ENCODE peak calls at places on chromosome 21, in seven cellular contexts. K, I, F, T, E, Z and R are unnamed samples.

GRCh38 chr21:39663742-39664492 is 51.2 kb downstream of the B3GALT5 start:
- DNase-seq in K (no peak), I (no peak), F (no peak), T (no peak), E (no peak), Z (no peak), R (no peak)

GRCh38 chr21:31710586-31710985 is 21.3 kb downstream of the SCAF4 start:
- DNase-seq in K (peak; percentile 45), I (no peak), F (no peak), T (no peak), E (no peak), Z (no peak), R (no peak)

GRCh38 chr21:33268736-33269441 is 2.7 kb downstream of the IL10RB start:
- DNase-seq in K (no peak), I (no peak), F (peak; percentile 56), T (no peak), E (no peak), Z (peak; percentile 74), R (peak; percentile 61)

GRCh38 chr21:26715878-26716506 is 129.2 kb downstream of the ADAMTS1 start:
- DNase-seq in K (peak; percentile 55), I (peak; percentile 41), F (peak; percentile 37), T (no peak), E (peak; percentile 49), Z (no peak), R (no peak)

GRCh38 chr21:40049031-40049958 is 182.1 kb downstream of the PCP4 start:
- DNase-seq in K (no peak), I (no peak), F (no peak), T (peak; percentile 60), E (no peak), Z (no peak), R (no peak)

GRCh38 chr21:29298348-29299045 is at the start of gene BACH1:
- DNase-seq in K (peak; percentile 89), I (peak; percentile 91), F (peak; percentile 83), T (peak; percentile 95), E (peak; percentile 84), Z (peak; percentile 87), R (peak; percentile 96)

GRCh38 chr21:36075171-36075570 is 5.3 kb downstream of the CBR1 start:
- DNase-seq in K (no peak), I (no peak), F (no peak), T (no peak), E (no peak), Z (no peak), R (no peak)

GRCh38 chr21:41684381-41685245 is 82.2 kb downstream of the RIPK4 start:
- DNase-seq in K (no peak), I (no peak), F (no peak), T (peak; percentile 29), E (no peak), Z (no peak), R (no peak)

GRCh38 chr21:39373634-39374033 is 24.7 kb upstream of the HMGN1 start:
- DNase-seq in K (peak; percentile 36), I (no peak), F (no peak), T (no peak), E (no peak), Z (no peak), R (no peak)

GRCh38 chr21:31235671-31236450 is 108.2 kb downstream of the TIAM1 start:
- DNase-seq in K (no peak), I (no peak), F (no peak), T (no peak), E (no peak), Z (no peak), R (no peak)

GRCh38 chr21:41706678-41707077 is 60.2 kb downstream of the RIPK4 start:
- DNase-seq in K (peak; percentile 5), I (no peak), F (no peak), T (no peak), E (no peak), Z (no peak), R (no peak)

GRCh38 chr21:26115899-26116298 is 54.7 kb downstream of the APP start:
- DNase-seq in K (peak; percentile 79), I (no peak), F (no peak), T (no peak), E (no peak), Z (no peak), R (no peak)

GRCh38 chr21:26840912-26841311 is 4.3 kb downstream of the ADAMTS1 start:
- DNase-seq in K (peak; percentile 57), I (peak; percentile 77), F (no peak), T (peak; percentile 87), E (no peak), Z (no peak), R (peak; percentile 76)

GRCh38 chr21:39863111-39863510 is 4.1 kb upstream of the PCP4 start:
- DNase-seq in K (no peak), I (no peak), F (no peak), T (no peak), E (no peak), Z (no peak), R (no peak)

GRCh38 chr21:38937844-38938243 is 132.1 kb downstream of the ETS2 start:
- DNase-seq in K (no peak), I (no peak), F (no peak), T (no peak), E (no peak), Z (no peak), R (no peak)

GRCh38 chr21:29366532-29366931 is 67.8 kb downstream of the BACH1 start:
- DNase-seq in K (no peak), I (no peak), F (no peak), T (no peak), E (no peak), Z (no peak), R (no peak)

GRCh38 chr21:33419538-33420123 is 16.4 kb downstream of the IFNGR2 start:
- DNase-seq in K (peak; percentile 82), I (no peak), F (no peak), T (no peak), E (no peak), Z (no peak), R (peak; percentile 64)

GRCh38 chr21:33924766-33925100 is 9.1 kb upstream of the ATP5PO start:
- DNase-seq in K (no peak), I (no peak), F (no peak), T (no peak), E (no peak), Z (no peak), R (no peak)

GRCh38 chr21:41439245-41439644 is 13.2 kb downstream of the MX1 start:
- DNase-seq in K (no peak), I (no peak), F (no peak), T (no peak), E (no peak), Z (no peak), R (no peak)

GRCh38 chr21:40770435-40771055 is 76.4 kb downstream of the DSCAM start:
- DNase-seq in K (no peak), I (no peak), F (no peak), T (no peak), E (no peak), Z (no peak), R (no peak)

GRCh38 chr21:25039461-25040380 is 567.6 kb downstream of the MRPL39 start:
- DNase-seq in K (no peak), I (no peak), F (no peak), T (no peak), E (peak; percentile 41), Z (no peak), R (no peak)

GRCh38 chr21:28828981-28829380 is 163.7 kb downstream of the LTN1 start:
- DNase-seq in K (no peak), I (no peak), F (no peak), T (no peak), E (no peak), Z (no peak), R (no peak)

GRCh38 chr21:39088831-39089380 is 94.3 kb downstream of the PSMG1 start:
- DNase-seq in K (peak; percentile 58), I (peak; percentile 56), F (no peak), T (peak; percentile 84), E (no peak), Z (no peak), R (no peak)

GRCh38 chr21:16418663-16419062 is 688.9 kb downstream of the USP25 start:
- DNase-seq in K (no peak), I (no peak), F (no peak), T (no peak), E (no peak), Z (no peak), R (no peak)
- H3K4me1 ChIP-seq in K (peaks cover 20% of the 10 kb centered on the region), I (peaks cover 18% of the 10 kb centered on the region), F (no peaks in the 10 kb centered on the region), T (no peaks in the 10 kb centered on the region), E (no peaks in the 10 kb centered on the region), Z (no peaks in the 10 kb centered on the region), R (peaks cover 2% of the 10 kb centered on the region)

GRCh38 chr21:45417951-45418300 is 13.0 kb downstream of the COL18A1 start:
- DNase-seq in K (no peak), I (peak; percentile 10), F (peak; percentile 14), T (peak; percentile 45), E (no peak), Z (no peak), R (peak; percentile 54)
- H3K4me3 ChIP-seq in K (no peak overlapping the region), I (no peak overlapping the region), F (no peak overlapping the region), T (no peak overlapping the region), E (no peak overlapping the region), Z (no peak overlapping the region), R (no peak overlapping the region)

GRCh38 chr21:15004721-15005370 is 60.0 kb downstream of the NRIP1 start:
- DNase-seq in K (no peak), I (no peak), F (no peak), T (no peak), E (no peak), Z (no peak), R (no peak)

GRCh38 chr21:15007716-15008296 is 57.0 kb downstream of the NRIP1 start:
- DNase-seq in K (no peak), I (no peak), F (no peak), T (no peak), E (no peak), Z (no peak), R (no peak)

GRCh38 chr21:15005391-15005790 is 59.4 kb downstream of the NRIP1 start:
- DNase-seq in K (peak; percentile 22), I (no peak), F (no peak), T (no peak), E (no peak), Z (no peak), R (no peak)

GRCh38 chr21:15003463-15004135 is 61.2 kb downstream of the NRIP1 start:
- DNase-seq in K (no peak), I (no peak), F (no peak), T (no peak), E (peak; percentile 46), Z (no peak), R (no peak)

DNA sequence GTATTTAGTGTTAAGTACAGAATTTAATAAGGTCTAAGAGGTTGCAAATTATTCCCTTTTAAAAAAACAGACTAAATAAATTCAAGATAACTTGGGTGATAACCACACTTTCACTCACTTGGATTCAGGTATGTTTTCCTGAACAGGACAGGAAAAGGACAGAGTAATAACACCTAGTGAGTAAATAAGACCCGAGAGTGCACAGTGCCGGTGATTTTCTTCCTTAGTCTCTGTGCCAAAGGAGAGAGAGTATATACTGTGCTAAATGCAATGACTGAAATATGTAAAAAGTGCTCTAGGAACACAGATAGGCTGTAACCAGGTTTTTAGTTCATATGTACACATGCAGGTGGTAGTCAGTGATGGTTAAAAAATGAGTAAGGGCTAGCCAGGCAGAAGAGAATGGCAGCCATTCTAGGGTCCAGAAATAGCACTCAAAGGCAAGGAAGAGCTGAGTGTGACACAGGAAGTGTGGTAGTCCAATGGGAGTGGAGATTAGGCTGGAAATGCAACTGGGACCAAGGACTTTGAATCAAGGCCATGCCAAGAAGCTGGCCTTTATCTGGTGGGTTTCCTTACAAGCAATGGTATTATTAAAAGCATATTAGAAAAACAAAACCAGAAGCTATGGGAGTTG is 58.1 kb downstream of the NRIP1 start:
- DNase-seq in K (no peak), I (no peak), F (no peak), T (no peak), E (no peak), Z (no peak), R (no peak)
- H3K4me1 ChIP-seq in K (peaks cover 14% of the 10 kb centered on the region), I (peaks cover 28% of the 10 kb centered on the region), F (peaks cover 13% of the 10 kb centered on the region), T (peaks cover 5% of the 10 kb centered on the region), E (peaks cover 10% of the 10 kb centered on the region), Z (no peaks in the 10 kb centered on the region), R (peaks cover 9% of the 10 kb centered on the region)

GRCh38 chr21:37435719-37436118 is 69.1 kb downstream of the DYRK1A start:
- DNase-seq in K (no peak), I (no peak), F (no peak), T (no peak), E (no peak), Z (no peak), R (no peak)
- H3K4me3 ChIP-seq in K (no peak overlapping the region), I (no peak overlapping the region), F (no peak overlapping the region), T (no peak overlapping the region), E (no peak overlapping the region), Z (no peak overlapping the region), R (peak overlapping the region; percentile 15)